ENCODE peak calls at places on chromosomes 13 and 19, in four cellular contexts. One of them, this sample, is unnamed.

GRCh38 chr13:90118467-90119071 is 1228.9 kb upstream of the MIR17HG start:
- DNase-seq in BJ: no peak
- DNase-seq in CD4-positive, alpha-beta T cell: no peak
- DNase-seq in foreskin fibroblast: no peak
- DNase-seq in this sample: no peak

GRCh38 chr13:43307921-43308433 is 284.6 kb downstream of the DNAJC15 start:
- DNase-seq in CD4-positive, alpha-beta T cell: no peak
- DNase-seq in foreskin fibroblast: peak
- DNase-seq in BJ: peak
- DNase-seq in this sample: no peak

GRCh38 chr13:62320129-62320724 is 904.6 kb upstream of the PCDH20 start:
- DNase-seq in foreskin fibroblast: peak
- DNase-seq in CD4-positive, alpha-beta T cell: no peak
- DNase-seq in BJ: no peak
- DNase-seq in this sample: no peak

GRCh38 chr19:32864318-32865007 is 5.1 kb downstream of the SLC7A9 start:
- DNase-seq in BJ: no peak
- DNase-seq in foreskin fibroblast: no peak
- DNase-seq in CD4-positive, alpha-beta T cell: no peak
- DNase-seq in this sample: no peak

GRCh38 chr13:31815361-31816144 is 76.2 kb downstream of the RXFP2 start:
- DNase-seq in CD4-positive, alpha-beta T cell: no peak
- DNase-seq in foreskin fibroblast: no peak
- DNase-seq in BJ: no peak
- DNase-seq in this sample: no peak

GRCh38 chr13:77372275-77372674 is 45.4 kb upstream of the MYCBP2 start:
- DNase-seq in foreskin fibroblast: peak
- DNase-seq in CD4-positive, alpha-beta T cell: no peak
- DNase-seq in BJ: no peak
- DNase-seq in this sample: no peak

GRCh38 chr19:33279430-33280350 is 22.6 kb downstream of the CEBPA start:
- DNase-seq in foreskin fibroblast: no peak
- DNase-seq in CD4-positive, alpha-beta T cell: no peak
- DNase-seq in BJ: no peak
- DNase-seq in this sample: no peak

GRCh38 chr13:51848674-51849073 is 3.7 kb upstream of the TMEM272 start:
- DNase-seq in CD4-positive, alpha-beta T cell: no peak
- DNase-seq in foreskin fibroblast: peak
- DNase-seq in BJ: no peak
- DNase-seq in this sample: no peak

GRCh38 chr19:19385900-19386339 is 19.6 kb upstream of the GATAD2A start:
- DNase-seq in BJ: no peak
- DNase-seq in foreskin fibroblast: no peak
- DNase-seq in CD4-positive, alpha-beta T cell: no peak
- DNase-seq in this sample: no peak

GRCh38 chr19:55690109-55690768 is 15.2 kb downstream of the EPN1 start:
- DNase-seq in foreskin fibroblast: no peak
- DNase-seq in BJ: no peak
- DNase-seq in CD4-positive, alpha-beta T cell: no peak
- DNase-seq in this sample: no peak

GRCh38 chr13:97079726-97080125 is 85.5 kb upstream of the OXGR1 start:
- DNase-seq in BJ: no peak
- DNase-seq in CD4-positive, alpha-beta T cell: no peak
- DNase-seq in foreskin fibroblast: no peak
- DNase-seq in this sample: no peak

GRCh38 chr13:40344270-40345148 is 321.9 kb downstream of the FOXO1 start:
- DNase-seq in foreskin fibroblast: peak
- DNase-seq in CD4-positive, alpha-beta T cell: no peak
- DNase-seq in BJ: no peak
- DNase-seq in this sample: no peak

GRCh38 chr13:31094331-31095015 is 67.2 kb downstream of the HSPH1 start:
- DNase-seq in CD4-positive, alpha-beta T cell: no peak
- DNase-seq in foreskin fibroblast: no peak
- DNase-seq in BJ: no peak
- DNase-seq in this sample: no peak

GRCh38 chr19:58154287-58154678 is 3.7 kb upstream of the ZNF329 start:
- DNase-seq in foreskin fibroblast: peak
- DNase-seq in CD4-positive, alpha-beta T cell: no peak
- DNase-seq in BJ: no peak
- DNase-seq in this sample: no peak

GRCh38 chr13:27573265-27573664 is 47.1 kb downstream of the LNX2 start:
- DNase-seq in foreskin fibroblast: peak
- DNase-seq in CD4-positive, alpha-beta T cell: no peak
- DNase-seq in BJ: peak
- DNase-seq in this sample: no peak

GRCh38 chr19:18417250-18418033 is 1.8 kb upstream of the SSBP4 start:
- DNase-seq in CD4-positive, alpha-beta T cell: no peak
- DNase-seq in foreskin fibroblast: peak
- DNase-seq in BJ: no peak
- DNase-seq in this sample: peak

GRCh38 chr19:32708457-32708856 is 11.1 kb upstream of the TDRD12 start:
- DNase-seq in BJ: no peak
- DNase-seq in CD4-positive, alpha-beta T cell: peak
- DNase-seq in foreskin fibroblast: no peak
- DNase-seq in this sample: no peak

GRCh38 chr13:28297341-28297740 is 159.0 kb downstream of the PAN3 start:
- DNase-seq in foreskin fibroblast: no peak
- DNase-seq in BJ: no peak
- DNase-seq in CD4-positive, alpha-beta T cell: no peak
- DNase-seq in this sample: no peak

GRCh38 chr19:9362905-9363304 is at the start of gene ZNF177:
- DNase-seq in CD4-positive, alpha-beta T cell: no peak
- DNase-seq in foreskin fibroblast: peak
- DNase-seq in BJ: no peak
- DNase-seq in this sample: peak

GRCh38 chr19:1407662-1408299 is 395 bp downstream of the DAZAP1 start:
- DNase-seq in foreskin fibroblast: no peak
- DNase-seq in BJ: no peak
- DNase-seq in CD4-positive, alpha-beta T cell: peak
- DNase-seq in this sample: no peak

GRCh38 chr13:30165791-30166190 is 141.6 kb downstream of the KATNAL1 start:
- DNase-seq in CD4-positive, alpha-beta T cell: no peak
- DNase-seq in foreskin fibroblast: no peak
- DNase-seq in BJ: no peak
- DNase-seq in this sample: no peak

GRCh38 chr13:106589716-106590115 is 21.8 kb upstream of the ARGLU1 start:
- DNase-seq in foreskin fibroblast: no peak
- DNase-seq in CD4-positive, alpha-beta T cell: no peak
- DNase-seq in BJ: no peak
- DNase-seq in this sample: no peak

GRCh38 chr19:39736088-39736487 is 1.7 kb downstream of the CLC start:
- DNase-seq in BJ: no peak
- DNase-seq in foreskin fibroblast: no peak
- DNase-seq in CD4-positive, alpha-beta T cell: no peak
- DNase-seq in this sample: no peak

GRCh38 chr19:18304194-18304495 is 18.7 kb downstream of the LSM4 start:
- DNase-seq in BJ: no peak
- DNase-seq in CD4-positive, alpha-beta T cell: no peak
- DNase-seq in foreskin fibroblast: no peak
- DNase-seq in this sample: no peak

GRCh38 chr19:34577531-34578101 is 96.1 kb downstream of the WTIP start:
- DNase-seq in BJ: no peak
- DNase-seq in foreskin fibroblast: no peak
- DNase-seq in CD4-positive, alpha-beta T cell: no peak
- DNase-seq in this sample: no peak

GRCh38 chr13:44719857-44720671 is 143.9 kb upstream of the TSC22D1 start:
- DNase-seq in foreskin fibroblast: peak
- DNase-seq in BJ: peak
- DNase-seq in CD4-positive, alpha-beta T cell: no peak
- DNase-seq in this sample: no peak

GRCh38 chr19:50416034-50416814 is 2.5 kb upstream of the SPIB start:
- DNase-seq in foreskin fibroblast: no peak
- DNase-seq in BJ: no peak
- DNase-seq in CD4-positive, alpha-beta T cell: no peak
- DNase-seq in this sample: no peak

GRCh38 chr13:40434516-40435397 is 231.7 kb downstream of the FOXO1 start:
- DNase-seq in BJ: no peak
- DNase-seq in CD4-positive, alpha-beta T cell: no peak
- DNase-seq in foreskin fibroblast: no peak
- DNase-seq in this sample: no peak

GRCh38 chr19:44879309-44880065 is 11.6 kb upstream of the TOMM40 start:
- DNase-seq in foreskin fibroblast: no peak
- DNase-seq in BJ: no peak
- DNase-seq in CD4-positive, alpha-beta T cell: no peak
- DNase-seq in this sample: no peak

GRCh38 chr13:27423333-27423732 is 1.1 kb upstream of the GTF3A start:
- DNase-seq in foreskin fibroblast: no peak
- DNase-seq in CD4-positive, alpha-beta T cell: no peak
- DNase-seq in BJ: no peak
- DNase-seq in this sample: no peak

GRCh38 chr13:31807090-31807541 is 67.8 kb downstream of the RXFP2 start:
- DNase-seq in foreskin fibroblast: no peak
- DNase-seq in CD4-positive, alpha-beta T cell: no peak
- DNase-seq in BJ: no peak
- DNase-seq in this sample: no peak

GRCh38 chr13:73058741-73059459 is at the start of gene KLF5:
- DNase-seq in foreskin fibroblast: peak
- DNase-seq in CD4-positive, alpha-beta T cell: peak
- DNase-seq in BJ: peak
- DNase-seq in this sample: peak

GRCh38 chr19:30694156-30694555 is 322.0 kb downstream of the ZNF536 start:
- DNase-seq in foreskin fibroblast: no peak
- DNase-seq in BJ: no peak
- DNase-seq in CD4-positive, alpha-beta T cell: no peak
- DNase-seq in this sample: no peak

DNA sequence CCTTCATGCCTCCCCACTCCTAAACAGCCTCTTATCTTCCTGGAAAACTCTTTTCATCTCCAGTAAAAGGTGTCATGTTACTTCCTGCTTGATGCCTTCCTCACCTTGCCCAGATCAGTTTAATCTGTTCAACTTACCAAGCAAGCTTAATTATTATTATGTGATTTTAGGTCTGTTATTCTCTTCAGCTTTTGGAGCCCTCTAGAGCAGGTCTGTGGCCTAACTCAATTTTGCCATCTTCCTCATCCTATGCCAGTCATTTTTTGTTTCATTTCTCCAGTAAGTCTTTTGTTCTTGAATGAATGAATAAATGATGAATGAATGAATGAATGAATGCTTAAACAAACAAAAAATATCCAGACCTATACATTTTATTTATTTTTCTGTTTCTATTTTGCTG is 528.3 kb downstream of the DCT start:
- DNase-seq in BJ: no peak
- DNase-seq in foreskin fibroblast: peak
- DNase-seq in CD4-positive, alpha-beta T cell: no peak
- DNase-seq in this sample: no peak
- TF ChIP-seq CTCF in BJ: peak
- TF ChIP-seq CTCF in foreskin fibroblast: peak
- TF ChIP-seq CTCF in CD4-positive, alpha-beta T cell: no peak
- TF ChIP-seq CTCF in this sample: peak

GRCh38 chr13:23705578-23705977 is 135.4 kb downstream of the TNFRSF19 start:
- DNase-seq in CD4-positive, alpha-beta T cell: no peak
- DNase-seq in BJ: no peak
- DNase-seq in foreskin fibroblast: peak
- DNase-seq in this sample: no peak

GRCh38 chr13:23709521-23709920 is 139.3 kb downstream of the TNFRSF19 start:
- DNase-seq in CD4-positive, alpha-beta T cell: no peak
- DNase-seq in foreskin fibroblast: peak
- DNase-seq in BJ: no peak
- DNase-seq in this sample: no peak

GRCh38 chr13:23710366-23710765 is 140.2 kb downstream of the TNFRSF19 start:
- DNase-seq in BJ: no peak
- DNase-seq in foreskin fibroblast: no peak
- DNase-seq in CD4-positive, alpha-beta T cell: no peak
- DNase-seq in this sample: no peak

GRCh38 chr13:23711355-23711754 is 141.1 kb downstream of the TNFRSF19 start:
- DNase-seq in CD4-positive, alpha-beta T cell: no peak
- DNase-seq in foreskin fibroblast: no peak
- DNase-seq in BJ: no peak
- DNase-seq in this sample: no peak

GRCh38 chr13:23707674-23708073 is 137.5 kb downstream of the TNFRSF19 start:
- DNase-seq in foreskin fibroblast: peak
- DNase-seq in CD4-positive, alpha-beta T cell: no peak
- DNase-seq in BJ: no peak
- DNase-seq in this sample: no peak
- TF ChIP-seq CTCF in foreskin fibroblast: peak
- TF ChIP-seq CTCF in CD4-positive, alpha-beta T cell: no peak
- TF ChIP-seq CTCF in BJ: peak
- TF ChIP-seq CTCF in this sample: peak

GRCh38 chr13:101092985-101093384 is 323.3 kb downstream of the NALCN start:
- DNase-seq in CD4-positive, alpha-beta T cell: no peak
- DNase-seq in BJ: no peak
- DNase-seq in foreskin fibroblast: peak
- DNase-seq in this sample: no peak

DNA sequence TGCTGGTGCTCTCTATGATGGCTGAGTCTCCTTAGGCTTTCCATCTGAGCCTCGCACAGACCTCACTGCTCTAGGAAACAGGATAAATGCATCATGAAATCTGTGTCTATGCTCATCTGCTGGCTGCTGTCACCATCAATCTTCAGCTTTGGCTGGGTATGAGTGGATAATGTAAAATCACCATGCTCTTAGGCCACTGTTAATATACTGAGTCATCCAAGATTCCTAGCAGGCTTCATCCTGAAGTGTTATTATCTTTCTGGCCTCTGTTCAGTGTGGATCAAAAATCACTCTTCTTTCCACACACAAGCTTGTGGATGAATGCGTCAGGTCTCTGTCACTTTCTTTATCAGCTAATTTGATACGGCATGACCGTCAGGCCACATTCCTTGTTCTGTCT is 317.4 kb downstream of the NALCN start:
- DNase-seq in BJ: no peak
- DNase-seq in foreskin fibroblast: no peak
- DNase-seq in CD4-positive, alpha-beta T cell: no peak
- DNase-seq in this sample: no peak
- TF ChIP-seq CTCF in BJ: no peak
- TF ChIP-seq CTCF in foreskin fibroblast: no peak
- TF ChIP-seq CTCF in CD4-positive, alpha-beta T cell: no peak
- TF ChIP-seq CTCF in this sample: no peak

DNA sequence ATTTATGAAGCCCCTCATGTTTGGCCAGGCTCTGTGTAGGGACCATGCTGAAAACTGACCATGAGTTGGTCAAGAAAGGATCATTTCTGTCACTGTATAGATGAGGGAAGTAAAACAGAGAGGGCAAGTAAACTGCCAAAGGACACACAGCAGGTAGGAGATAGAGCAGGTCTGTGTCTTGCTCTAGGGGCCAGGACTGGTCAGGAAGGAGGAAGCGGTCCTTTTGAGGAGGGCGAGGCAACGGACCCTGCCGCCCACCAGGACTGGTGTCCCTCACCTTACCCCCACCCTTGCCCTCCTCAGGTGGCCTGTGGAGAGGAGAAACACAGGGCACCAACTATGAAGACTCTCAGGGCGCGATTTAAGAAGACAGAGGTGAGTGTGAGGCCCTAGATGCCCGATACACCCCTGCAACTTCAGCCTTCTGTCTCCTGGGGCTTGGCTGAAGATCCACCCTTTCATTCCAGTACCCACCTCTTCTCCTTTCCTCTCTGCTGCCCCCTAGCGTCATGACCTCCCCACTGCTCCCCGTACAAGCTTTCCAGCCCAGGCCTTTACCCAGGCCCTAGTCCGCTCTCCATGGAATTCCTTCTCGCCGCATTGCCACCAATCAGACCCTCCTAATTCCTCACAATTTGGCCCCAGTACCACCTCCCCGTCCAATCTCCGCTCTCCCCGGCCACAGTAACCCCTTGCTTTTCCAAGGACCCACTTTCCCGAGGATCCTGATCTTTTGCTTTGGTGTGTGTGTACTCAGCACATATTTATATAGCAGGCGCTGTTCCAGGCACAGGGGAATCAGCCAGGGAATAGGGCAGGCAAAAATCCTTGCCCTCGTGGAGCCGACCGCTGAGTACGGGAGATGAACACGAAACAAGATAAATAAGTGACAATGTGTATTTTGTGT is 3.9 kb downstream of the ANKRD24 start:
- DNase-seq in BJ: peak
- DNase-seq in CD4-positive, alpha-beta T cell: peak
- DNase-seq in foreskin fibroblast: peak
- DNase-seq in this sample: peak
- TF ChIP-seq CTCF in BJ: peak
- TF ChIP-seq CTCF in CD4-positive, alpha-beta T cell: peak
- TF ChIP-seq CTCF in foreskin fibroblast: peak
- TF ChIP-seq CTCF in this sample: peak